ENCODE peak calls at places on chromosomes 16 and 17, in six cellular contexts. One of them, this sample, is unnamed.

GRCh38 chr17:57459286-57459915 is 203.1 kb downstream of the MSI2 start:
- DNase-seq in left lung: no peak
- DNase-seq in fibroblast of lung: peak; percentile 91
- DNase-seq in bronchial epithelial cell: peak; percentile 53
- DNase-seq in cardiac fibroblast: peak; percentile 68
- DNase-seq in IMR-90: peak; percentile 82
- DNase-seq in this sample: no peak

GRCh38 chr17:45246861-45247428 is 14.9 kb downstream of the SPATA32 start:
- DNase-seq in IMR-90: peak; percentile 14
- DNase-seq in cardiac fibroblast: no peak
- DNase-seq in bronchial epithelial cell: peak; percentile 52
- DNase-seq in left lung: peak; percentile 78
- DNase-seq in fibroblast of lung: peak; percentile 23
- DNase-seq in this sample: peak; percentile 45

GRCh38 chr16:57609541-57610401 is 18.7 kb upstream of the ADGRG1 start:
- DNase-seq in IMR-90: peak; percentile 54
- DNase-seq in cardiac fibroblast: no peak
- DNase-seq in left lung: no peak
- DNase-seq in fibroblast of lung: peak; percentile 15
- DNase-seq in bronchial epithelial cell: no peak
- DNase-seq in this sample: no peak

GRCh38 chr17:66676421-66676820 is 158.5 kb upstream of the CACNG5 start:
- DNase-seq in IMR-90: no peak
- DNase-seq in left lung: peak; percentile 76
- DNase-seq in cardiac fibroblast: peak; percentile 18
- DNase-seq in fibroblast of lung: peak; percentile 25
- DNase-seq in bronchial epithelial cell: peak; percentile 98
- DNase-seq in this sample: peak; percentile 61

GRCh38 chr16:68370921-68371651 is 60.3 kb downstream of the PRMT7 start:
- DNase-seq in bronchial epithelial cell: no peak
- DNase-seq in cardiac fibroblast: no peak
- DNase-seq in IMR-90: no peak
- DNase-seq in fibroblast of lung: no peak
- DNase-seq in left lung: peak; percentile 76
- DNase-seq in this sample: no peak

GRCh38 chr17:50209472-50210248 is 8.2 kb upstream of the COL1A1 start:
- DNase-seq in fibroblast of lung: peak; percentile 100
- DNase-seq in cardiac fibroblast: peak; percentile 99
- DNase-seq in bronchial epithelial cell: no peak
- DNase-seq in left lung: peak; percentile 85
- DNase-seq in IMR-90: peak; percentile 100
- DNase-seq in this sample: peak; percentile 100

GRCh38 chr17:33142703-33143299 is 150.3 kb downstream of the ASIC2 start:
- DNase-seq in cardiac fibroblast: peak; percentile 31
- DNase-seq in left lung: no peak
- DNase-seq in bronchial epithelial cell: peak; percentile 33
- DNase-seq in IMR-90: peak; percentile 24
- DNase-seq in fibroblast of lung: peak; percentile 36
- DNase-seq in this sample: peak; percentile 24

GRCh38 chr16:50884066-50884860 is 142.4 kb downstream of the CYLD start:
- DNase-seq in IMR-90: no peak
- DNase-seq in fibroblast of lung: no peak
- DNase-seq in bronchial epithelial cell: no peak
- DNase-seq in cardiac fibroblast: no peak
- DNase-seq in left lung: no peak
- DNase-seq in this sample: no peak

GRCh38 chr17:64580384-64581307 is 73.9 kb downstream of the CEP95 start:
- DNase-seq in IMR-90: no peak
- DNase-seq in left lung: no peak
- DNase-seq in cardiac fibroblast: no peak
- DNase-seq in fibroblast of lung: peak; percentile 29
- DNase-seq in bronchial epithelial cell: no peak
- DNase-seq in this sample: peak; percentile 29

DNA sequence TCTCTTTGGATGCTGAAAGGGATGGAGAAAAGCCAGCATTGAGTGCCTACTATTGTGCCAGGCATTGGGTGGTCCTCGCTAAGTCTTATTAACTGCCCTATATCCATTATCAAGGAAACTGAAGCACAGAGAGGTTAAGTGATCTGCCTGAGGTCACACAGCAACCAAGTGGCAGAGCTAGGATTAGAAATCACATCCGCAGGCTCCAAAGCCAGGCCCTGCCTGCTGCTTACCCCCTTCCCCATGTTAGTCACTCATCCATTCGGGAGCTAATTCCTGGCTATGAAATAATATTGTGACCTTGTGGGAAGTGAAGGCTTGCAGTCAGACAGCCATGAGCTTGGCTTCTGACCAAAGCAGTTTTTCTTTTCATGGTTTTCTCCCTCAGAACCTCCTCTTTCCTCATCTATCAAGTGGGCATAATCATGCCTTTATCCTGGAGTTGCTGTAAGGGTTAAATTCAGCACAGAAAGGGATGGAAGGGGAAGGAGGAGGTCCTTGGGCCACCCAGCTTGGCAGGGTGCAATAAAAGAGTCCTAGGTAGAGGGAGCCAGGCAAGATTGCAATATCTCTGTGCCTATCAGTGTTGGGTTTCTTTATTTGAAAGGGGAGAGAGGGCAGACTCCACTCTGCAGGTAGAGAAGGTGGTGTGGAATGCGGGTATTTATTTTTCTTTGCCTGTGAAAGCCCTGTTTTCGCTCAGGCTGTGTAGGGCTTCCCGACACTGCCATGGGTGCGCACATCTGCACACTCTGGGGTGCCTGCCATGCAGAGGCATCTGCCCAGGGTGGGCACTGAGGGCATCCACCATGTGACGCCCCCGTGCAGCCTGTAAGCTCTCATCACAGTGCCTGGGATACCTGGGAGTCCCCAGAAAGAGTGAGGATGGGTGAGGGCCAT is 11.3 kb downstream of the RAI1 start:
- DNase-seq in IMR-90: no peak
- DNase-seq in bronchial epithelial cell: no peak
- DNase-seq in left lung: no peak
- DNase-seq in fibroblast of lung: peak; percentile 48
- DNase-seq in cardiac fibroblast: no peak
- DNase-seq in this sample: no peak
- H3K4me3 ChIP-seq in IMR-90: no peak overlapping the region
- H3K4me3 ChIP-seq in bronchial epithelial cell: no peak overlapping the region
- H3K4me3 ChIP-seq in left lung: no peak overlapping the region
- H3K4me3 ChIP-seq in fibroblast of lung: no peak overlapping the region
- H3K4me3 ChIP-seq in cardiac fibroblast: no peak overlapping the region
- H3K4me3 ChIP-seq in this sample: no peak overlapping the region

GRCh38 chr17:36072431-36073121 is 8.5 kb downstream of the CCL18 start:
- DNase-seq in left lung: peak; percentile 80
- DNase-seq in fibroblast of lung: peak; percentile 2
- DNase-seq in bronchial epithelial cell: peak; percentile 21
- DNase-seq in IMR-90: peak; percentile 10
- DNase-seq in cardiac fibroblast: peak; percentile 40
- DNase-seq in this sample: peak; percentile 21
- TF ChIP-seq CTCF in left lung: peak; percentile 67
- TF ChIP-seq CTCF in fibroblast of lung: peak; percentile 59
- TF ChIP-seq CTCF in bronchial epithelial cell: peak; percentile 64
- TF ChIP-seq CTCF in IMR-90: peak; percentile 48
- TF ChIP-seq CTCF in cardiac fibroblast: peak; percentile 68
- TF ChIP-seq CTCF in this sample: peak; percentile 60

GRCh38 chr17:42846594-42847280 is 2.4 kb downstream of the AOC2 start:
- DNase-seq in cardiac fibroblast: peak; percentile 80
- DNase-seq in left lung: no peak
- DNase-seq in fibroblast of lung: no peak
- DNase-seq in IMR-90: peak; percentile 29
- DNase-seq in bronchial epithelial cell: peak; percentile 58
- DNase-seq in this sample: peak; percentile 76
- H3K4me3 ChIP-seq in cardiac fibroblast: no peak overlapping the region
- H3K4me3 ChIP-seq in left lung: no peak overlapping the region
- H3K4me3 ChIP-seq in fibroblast of lung: no peak overlapping the region
- H3K4me3 ChIP-seq in IMR-90: no peak overlapping the region
- H3K4me3 ChIP-seq in bronchial epithelial cell: no peak overlapping the region
- H3K4me3 ChIP-seq in this sample: no peak overlapping the region

GRCh38 chr16:20349615-20350014 is 2.9 kb downstream of the UMOD start:
- DNase-seq in IMR-90: no peak
- DNase-seq in fibroblast of lung: no peak
- DNase-seq in left lung: no peak
- DNase-seq in cardiac fibroblast: no peak
- DNase-seq in bronchial epithelial cell: no peak
- DNase-seq in this sample: no peak
- TF ChIP-seq CTCF in IMR-90: no peak
- TF ChIP-seq CTCF in fibroblast of lung: no peak
- TF ChIP-seq CTCF in left lung: no peak
- TF ChIP-seq CTCF in cardiac fibroblast: no peak
- TF ChIP-seq CTCF in bronchial epithelial cell: no peak
- TF ChIP-seq CTCF in this sample: no peak